ENCODE peak calls at places on chromosomes 3 and 15, in four cellular contexts. W, B, E and T are unnamed samples.

GRCh38 chr3:109275702-109276293 is 40.5 kb downstream of the DPPA2 start:
- DNase-seq in W (no peak), B (no peak), E (peak; percentile 10), T (no peak)

GRCh38 chr15:99502182-99502581 is 63.6 kb upstream of the MEF2A start:
- DNase-seq in W (no peak), B (no peak), E (no peak), T (no peak)

GRCh38 chr3:53921296-53921695 is 29.6 kb upstream of the SELENOK start:
- DNase-seq in W (no peak), B (no peak), E (peak; percentile 18), T (no peak)

GRCh38 chr3:104362319-104362718 is 1004.4 kb upstream of the ALCAM start:
- DNase-seq in W (no peak), B (no peak), E (peak; percentile 14), T (no peak)

GRCh38 chr3:4908066-4908768 is 71.0 kb upstream of the BHLHE40 start:
- DNase-seq in W (no peak), B (no peak), E (no peak), T (peak; percentile 72)

GRCh38 chr15:67719330-67719959 is 105.9 kb upstream of the SKOR1 start:
- DNase-seq in W (no peak), B (no peak), E (no peak), T (no peak)

GRCh38 chr15:63998489-63998888 is 47.8 kb downstream of the DAPK2 start:
- DNase-seq in W (no peak), B (no peak), E (no peak), T (no peak)

GRCh38 chr15:69056365-69056764 is 41.9 kb downstream of the NOX5 start:
- DNase-seq in W (no peak), B (no peak), E (peak; percentile 68), T (no peak)

GRCh38 chr15:99427210-99427609 is 138.6 kb upstream of the MEF2A start:
- DNase-seq in W (no peak), B (no peak), E (no peak), T (no peak)

GRCh38 chr3:65532164-65532563 is 506.6 kb downstream of the MAGI1 start:
- DNase-seq in W (no peak), B (no peak), E (no peak), T (no peak)

GRCh38 chr15:68578960-68579935 is at the start of gene CORO2B:
- DNase-seq in W (no peak), B (no peak), E (no peak), T (no peak)

GRCh38 chr3:11220230-11220629 is 52.0 kb upstream of the ATG7 start:
- DNase-seq in W (no peak), B (no peak), E (no peak), T (no peak)

GRCh38 chr3:182238141-182238540 is 526.4 kb downstream of the SOX2 start:
- DNase-seq in W (no peak), B (no peak), E (no peak), T (no peak)

GRCh38 chr3:13077431-13078157 is 4.4 kb upstream of the IQSEC1 start:
- DNase-seq in W (no peak), B (no peak), E (no peak), T (no peak)

GRCh38 chr3:148600440-148600839 is 97.3 kb upstream of the AGTR1 start:
- DNase-seq in W (no peak), B (no peak), E (no peak), T (no peak)

GRCh38 chr3:44048196-44048924 is 193.3 kb upstream of the TOPAZ1 start:
- DNase-seq in W (no peak), B (no peak), E (peak; percentile 46), T (no peak)

GRCh38 chr3:13414040-13414729 is 5.9 kb downstream of the NUP210 start:
- DNase-seq in W (peak; percentile 59), B (peak; percentile 64), E (no peak), T (peak; percentile 51)

GRCh38 chr15:101288905-101289513 is 6.0 kb downstream of the SNRPA1 start:
- DNase-seq in W (peak; percentile 48), B (no peak), E (peak; percentile 65), T (peak; percentile 68)